ENCODE peak calls at places on chromosomes 12 and 14, in nine cellular contexts. One of them, this sample, is unnamed. For H3K4me1, the result is how much of the 10 kb centered on the place peaks cover.

GRCh38 chr12:43063642-43064041 is 474.1 kb upstream of the PRICKLE1 start:
- DNase-seq in heart left ventricle: no peak
- DNase-seq in tibial nerve: no peak
- DNase-seq in suprapubic skin: no peak
- DNase-seq in ovary: no peak
- DNase-seq in gastrocnemius medialis: no peak
- DNase-seq in right lobe of liver: no peak
- DNase-seq in transverse colon: no peak
- DNase-seq in stomach: no peak
- DNase-seq in this sample: no peak

GRCh38 chr12:94710933-94711332 is 60.6 kb upstream of the TMCC3 start:
- DNase-seq in tibial nerve: no peak
- DNase-seq in transverse colon: peak
- DNase-seq in right lobe of liver: no peak
- DNase-seq in heart left ventricle: no peak
- DNase-seq in suprapubic skin: no peak
- DNase-seq in stomach: no peak
- DNase-seq in ovary: no peak
- DNase-seq in gastrocnemius medialis: no peak
- DNase-seq in this sample: no peak

GRCh38 chr12:117033382-117034045 is 65.7 kb downstream of the TESC start:
- DNase-seq in right lobe of liver: no peak
- DNase-seq in suprapubic skin: peak
- DNase-seq in gastrocnemius medialis: peak
- DNase-seq in tibial nerve: no peak
- DNase-seq in transverse colon: no peak
- DNase-seq in stomach: peak
- DNase-seq in ovary: peak
- DNase-seq in heart left ventricle: no peak
- DNase-seq in this sample: no peak

GRCh38 chr14:60328588-60328987 is 79.6 kb downstream of the PPM1A start:
- DNase-seq in gastrocnemius medialis: no peak
- DNase-seq in heart left ventricle: no peak
- DNase-seq in stomach: no peak
- DNase-seq in right lobe of liver: no peak
- DNase-seq in transverse colon: no peak
- DNase-seq in suprapubic skin: no peak
- DNase-seq in ovary: no peak
- DNase-seq in tibial nerve: no peak
- DNase-seq in this sample: no peak

GRCh38 chr12:131121705-131122405 is 168.1 kb downstream of the ADGRD1 start:
- DNase-seq in gastrocnemius medialis: no peak
- DNase-seq in suprapubic skin: no peak
- DNase-seq in stomach: no peak
- DNase-seq in tibial nerve: peak
- DNase-seq in transverse colon: no peak
- DNase-seq in right lobe of liver: peak
- DNase-seq in heart left ventricle: peak
- DNase-seq in ovary: no peak
- DNase-seq in this sample: no peak

GRCh38 chr14:23580152-23580926 is 1.7 kb upstream of the JPH4 start:
- DNase-seq in heart left ventricle: no peak
- DNase-seq in ovary: peak
- DNase-seq in transverse colon: no peak
- DNase-seq in stomach: peak
- DNase-seq in suprapubic skin: peak
- DNase-seq in tibial nerve: no peak
- DNase-seq in right lobe of liver: no peak
- DNase-seq in gastrocnemius medialis: no peak
- DNase-seq in this sample: no peak

GRCh38 chr14:103894723-103895059 is 33.6 kb upstream of the TDRD9 start:
- DNase-seq in gastrocnemius medialis: no peak
- DNase-seq in stomach: no peak
- DNase-seq in right lobe of liver: no peak
- DNase-seq in ovary: no peak
- DNase-seq in heart left ventricle: no peak
- DNase-seq in tibial nerve: no peak
- DNase-seq in transverse colon: no peak
- DNase-seq in suprapubic skin: no peak
- DNase-seq in this sample: no peak

GRCh38 chr14:73888460-73888725 is 1.7 kb downstream of the ZNF410 start:
- DNase-seq in gastrocnemius medialis: no peak
- DNase-seq in transverse colon: no peak
- DNase-seq in stomach: no peak
- DNase-seq in suprapubic skin: no peak
- DNase-seq in tibial nerve: no peak
- DNase-seq in ovary: no peak
- DNase-seq in right lobe of liver: no peak
- DNase-seq in heart left ventricle: no peak
- DNase-seq in this sample: no peak

GRCh38 chr12:108371801-108372344 is 32.8 kb upstream of the CMKLR1 start:
- DNase-seq in suprapubic skin: no peak
- DNase-seq in heart left ventricle: no peak
- DNase-seq in gastrocnemius medialis: no peak
- DNase-seq in right lobe of liver: no peak
- DNase-seq in tibial nerve: no peak
- DNase-seq in ovary: no peak
- DNase-seq in stomach: no peak
- DNase-seq in transverse colon: no peak
- DNase-seq in this sample: no peak

GRCh38 chr12:55729592-55730446 is 1.0 kb upstream of the CD63 start:
- DNase-seq in heart left ventricle: peak
- DNase-seq in gastrocnemius medialis: peak
- DNase-seq in transverse colon: peak
- DNase-seq in ovary: peak
- DNase-seq in stomach: peak
- DNase-seq in tibial nerve: peak
- DNase-seq in right lobe of liver: peak
- DNase-seq in suprapubic skin: peak
- DNase-seq in this sample: peak

GRCh38 chr12:5335059-5335458 is 96.8 kb upstream of the NTF3 start:
- DNase-seq in transverse colon: no peak
- DNase-seq in right lobe of liver: no peak
- DNase-seq in suprapubic skin: no peak
- DNase-seq in tibial nerve: no peak
- DNase-seq in stomach: no peak
- DNase-seq in ovary: no peak
- DNase-seq in gastrocnemius medialis: no peak
- DNase-seq in heart left ventricle: no peak
- DNase-seq in this sample: no peak

GRCh38 chr14:75467763-75468162 is 39.9 kb downstream of the JDP2 start:
- DNase-seq in stomach: peak
- DNase-seq in transverse colon: no peak
- DNase-seq in gastrocnemius medialis: no peak
- DNase-seq in tibial nerve: no peak
- DNase-seq in right lobe of liver: peak
- DNase-seq in suprapubic skin: peak
- DNase-seq in ovary: no peak
- DNase-seq in heart left ventricle: no peak
- DNase-seq in this sample: no peak

GRCh38 chr14:77120771-77121743 is 20.5 kb downstream of the ZDHHC22 start:
- DNase-seq in right lobe of liver: peak
- DNase-seq in heart left ventricle: no peak
- DNase-seq in tibial nerve: no peak
- DNase-seq in gastrocnemius medialis: peak
- DNase-seq in stomach: peak
- DNase-seq in transverse colon: peak
- DNase-seq in ovary: no peak
- DNase-seq in suprapubic skin: no peak
- DNase-seq in this sample: no peak

GRCh38 chr14:97978336-97978735 is 1181.2 kb downstream of the VRK1 start:
- DNase-seq in stomach: peak
- DNase-seq in heart left ventricle: peak
- DNase-seq in tibial nerve: peak
- DNase-seq in right lobe of liver: peak
- DNase-seq in transverse colon: peak
- DNase-seq in gastrocnemius medialis: peak
- DNase-seq in ovary: peak
- DNase-seq in suprapubic skin: peak
- DNase-seq in this sample: peak

GRCh38 chr12:87383705-87384104 is 645.5 kb downstream of the C12orf50 start:
- DNase-seq in ovary: no peak
- DNase-seq in gastrocnemius medialis: no peak
- DNase-seq in suprapubic skin: no peak
- DNase-seq in stomach: no peak
- DNase-seq in tibial nerve: no peak
- DNase-seq in right lobe of liver: no peak
- DNase-seq in transverse colon: no peak
- DNase-seq in heart left ventricle: no peak
- DNase-seq in this sample: no peak

GRCh38 chr14:39665084-39665483 is 232.9 kb upstream of the FBXO33 start:
- DNase-seq in tibial nerve: no peak
- DNase-seq in ovary: no peak
- DNase-seq in gastrocnemius medialis: no peak
- DNase-seq in suprapubic skin: no peak
- DNase-seq in transverse colon: no peak
- DNase-seq in right lobe of liver: no peak
- DNase-seq in heart left ventricle: no peak
- DNase-seq in stomach: no peak
- DNase-seq in this sample: no peak
- H3K4me1 ChIP-seq in tibial nerve: under half
- H3K4me1 ChIP-seq in ovary: under half
- H3K4me1 ChIP-seq in gastrocnemius medialis: under half
- H3K4me1 ChIP-seq in suprapubic skin: under half
- H3K4me1 ChIP-seq in transverse colon: under half
- H3K4me1 ChIP-seq in right lobe of liver: under half
- H3K4me1 ChIP-seq in heart left ventricle: under half
- H3K4me1 ChIP-seq in stomach: under half
- H3K4me1 ChIP-seq in this sample: under half

GRCh38 chr12:52147983-52148540 is 43.8 kb downstream of the KRT80 start:
- DNase-seq in heart left ventricle: no peak
- DNase-seq in stomach: no peak
- DNase-seq in ovary: no peak
- DNase-seq in tibial nerve: no peak
- DNase-seq in transverse colon: no peak
- DNase-seq in right lobe of liver: no peak
- DNase-seq in suprapubic skin: no peak
- DNase-seq in gastrocnemius medialis: no peak
- DNase-seq in this sample: no peak

GRCh38 chr12:52148541-52149181 is 43.2 kb downstream of the KRT80 start:
- DNase-seq in gastrocnemius medialis: peak
- DNase-seq in transverse colon: peak
- DNase-seq in tibial nerve: no peak
- DNase-seq in right lobe of liver: peak
- DNase-seq in suprapubic skin: no peak
- DNase-seq in heart left ventricle: no peak
- DNase-seq in stomach: peak
- DNase-seq in ovary: peak
- DNase-seq in this sample: peak

GRCh38 chr12:52146822-52147366 is 44.9 kb downstream of the KRT80 start:
- DNase-seq in gastrocnemius medialis: no peak
- DNase-seq in tibial nerve: no peak
- DNase-seq in ovary: no peak
- DNase-seq in heart left ventricle: no peak
- DNase-seq in right lobe of liver: no peak
- DNase-seq in transverse colon: no peak
- DNase-seq in suprapubic skin: no peak
- DNase-seq in stomach: no peak
- DNase-seq in this sample: no peak

GRCh38 chr12:52145941-52146821 is 45.6 kb downstream of the KRT80 start:
- DNase-seq in heart left ventricle: no peak
- DNase-seq in stomach: no peak
- DNase-seq in suprapubic skin: no peak
- DNase-seq in tibial nerve: no peak
- DNase-seq in transverse colon: peak
- DNase-seq in right lobe of liver: no peak
- DNase-seq in ovary: no peak
- DNase-seq in gastrocnemius medialis: no peak
- DNase-seq in this sample: no peak

DNA sequence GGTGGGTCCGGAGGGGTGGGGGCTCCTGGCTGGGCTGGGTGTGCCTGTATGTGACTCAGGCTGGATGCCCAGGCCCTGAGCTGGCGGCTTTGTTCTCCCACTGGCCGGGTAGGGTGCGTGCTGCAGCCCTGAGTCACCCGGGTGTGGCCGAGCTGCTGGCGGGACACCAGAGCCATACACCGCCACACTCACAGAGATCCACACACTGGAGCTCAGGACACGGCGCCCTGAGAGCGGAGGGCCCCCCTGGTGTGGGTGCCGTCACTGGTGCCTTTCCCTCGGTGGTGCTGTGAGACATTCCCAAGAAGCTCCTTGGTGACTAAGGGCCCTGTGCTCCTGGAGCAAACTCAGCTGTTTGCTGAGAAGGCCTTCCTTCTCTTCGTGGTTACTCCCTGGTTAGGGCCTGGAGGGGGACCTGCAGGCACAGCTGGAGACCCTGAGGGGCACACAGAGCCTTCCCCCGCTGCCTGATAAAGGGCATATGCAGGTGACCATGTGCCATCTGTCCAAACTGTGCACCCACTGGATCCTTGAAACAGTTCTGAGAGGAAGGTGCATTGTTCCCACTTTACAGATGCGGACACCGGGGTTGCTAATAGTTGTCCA is 44.3 kb downstream of the KRT80 start:
- DNase-seq in tibial nerve: peak
- DNase-seq in right lobe of liver: peak
- DNase-seq in gastrocnemius medialis: peak
- DNase-seq in stomach: peak
- DNase-seq in heart left ventricle: peak
- DNase-seq in transverse colon: peak
- DNase-seq in ovary: peak
- DNase-seq in suprapubic skin: peak
- DNase-seq in this sample: peak
- TF ChIP-seq POLR2A in tibial nerve: no peak
- TF ChIP-seq POLR2A in right lobe of liver: no peak
- TF ChIP-seq POLR2A in gastrocnemius medialis: peak
- TF ChIP-seq POLR2A in stomach: no peak
- TF ChIP-seq POLR2A in heart left ventricle: no peak
- TF ChIP-seq POLR2A in transverse colon: peak
- TF ChIP-seq POLR2A in ovary: no peak
- TF ChIP-seq POLR2A in suprapubic skin: peak
- TF ChIP-seq POLR2A in this sample: peak

DNA sequence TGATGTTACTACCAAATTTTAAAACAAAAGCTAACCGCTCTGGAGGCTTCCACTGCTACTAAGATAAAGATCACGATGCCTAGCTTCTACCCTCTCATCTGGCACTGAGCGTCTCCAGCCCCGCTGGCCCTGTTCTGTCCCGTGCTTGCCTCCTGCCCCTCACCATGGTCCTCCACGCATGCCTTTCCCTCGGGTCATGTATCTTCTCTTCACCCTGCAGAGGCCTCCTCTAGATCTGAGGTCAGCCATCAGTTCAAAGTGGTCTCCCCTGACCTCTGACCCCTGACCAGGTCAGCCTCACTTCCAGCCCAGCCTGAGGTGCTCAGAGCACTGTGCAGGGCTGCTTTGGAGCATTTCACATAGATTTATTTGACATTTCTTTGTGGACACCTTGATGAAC is 28.3 kb downstream of the ZNF664 start:
- DNase-seq in right lobe of liver: no peak
- DNase-seq in gastrocnemius medialis: no peak
- DNase-seq in tibial nerve: no peak
- DNase-seq in ovary: no peak
- DNase-seq in suprapubic skin: no peak
- DNase-seq in heart left ventricle: no peak
- DNase-seq in transverse colon: no peak
- DNase-seq in stomach: no peak
- DNase-seq in this sample: no peak
- H3K27ac ChIP-seq in right lobe of liver: no peak
- H3K27ac ChIP-seq in gastrocnemius medialis: no peak
- H3K27ac ChIP-seq in tibial nerve: no peak
- H3K27ac ChIP-seq in ovary: no peak
- H3K27ac ChIP-seq in suprapubic skin: no peak
- H3K27ac ChIP-seq in heart left ventricle: no peak
- H3K27ac ChIP-seq in transverse colon: no peak
- H3K27ac ChIP-seq in stomach: no peak
- H3K27ac ChIP-seq in this sample: no peak

GRCh38 chr14:50013934-50014333 is 102.4 kb downstream of the VCPKMT start:
- DNase-seq in tibial nerve: no peak
- DNase-seq in right lobe of liver: no peak
- DNase-seq in ovary: no peak
- DNase-seq in heart left ventricle: no peak
- DNase-seq in gastrocnemius medialis: no peak
- DNase-seq in stomach: no peak
- DNase-seq in suprapubic skin: no peak
- DNase-seq in transverse colon: no peak
- DNase-seq in this sample: no peak
- H3K4me1 ChIP-seq in tibial nerve: under half
- H3K4me1 ChIP-seq in right lobe of liver: under half
- H3K4me1 ChIP-seq in ovary: under half
- H3K4me1 ChIP-seq in heart left ventricle: under half
- H3K4me1 ChIP-seq in gastrocnemius medialis: under half
- H3K4me1 ChIP-seq in stomach: under half
- H3K4me1 ChIP-seq in suprapubic skin: under half
- H3K4me1 ChIP-seq in transverse colon: under half
- H3K4me1 ChIP-seq in this sample: under half

This sample was measured in breast epithelium.